ENCODE peak calls at places on chromosomes 16 and 17, in ten cellular contexts. Y is uterus, M is WERI-Rb-1, X is AG04450, L is transverse colon, D is pancreas, G is heart left ventricle, J is tibial artery, R is MM.1S, S is right lobe of liver. T is an unnamed sample.

GRCh38 chr16:84617068-84617630 is 729 bp downstream of the COTL1 start:
- DNase-seq in Y (peak; percentile 44), M (no peak), D (no peak), G (peak; percentile 39), L (peak; percentile 59), S (peak; percentile 48), R (no peak), J (no peak), X (no peak), T (no peak)

GRCh38 chr17:79983456-79983855 is 52.2 kb downstream of the TBC1D16 start:
- DNase-seq in Y (no peak), X (no peak), R (no peak), J (peak; percentile 54), S (peak; percentile 32), M (peak; percentile 7), L (peak; percentile 4), D (no peak), G (no peak), T (no peak)

GRCh38 chr17:33964344-33964979 is 290.6 kb upstream of the CCL2 start:
- DNase-seq in Y (no peak), L (peak; percentile 25), M (no peak), D (no peak), G (no peak), S (no peak), R (peak; percentile 97), X (no peak), J (no peak), T (no peak)

GRCh38 chr17:80845121-80845862 is 146.3 kb upstream of the CHMP6 start:
- DNase-seq in X (no peak), R (no peak), M (no peak), D (no peak), J (peak; percentile 54), Y (no peak), S (no peak), L (no peak), G (no peak), T (no peak)

GRCh38 chr16:54931757-54932660 is 1.3 kb downstream of the IRX5 start:
- DNase-seq in D (peak; percentile 34), M (no peak), S (no peak), X (no peak), J (no peak), Y (no peak), L (no peak), R (no peak), G (no peak), T (no peak)

GRCh38 chr16:54867302-54867832 is 63.3 kb upstream of the IRX5 start:
- DNase-seq in M (no peak), Y (no peak), G (no peak), S (no peak), X (no peak), R (no peak), L (no peak), D (no peak), J (no peak), T (no peak)

GRCh38 chr16:86671486-86672214 is 93.3 kb downstream of the FOXL1 start:
- DNase-seq in G (no peak), L (no peak), J (no peak), D (no peak), M (no peak), S (no peak), Y (no peak), R (no peak), X (no peak), T (no peak)

GRCh38 chr17:80890551-80890930 is 101.1 kb upstream of the CHMP6 start:
- DNase-seq in R (no peak), X (no peak), S (peak; percentile 9), Y (no peak), L (no peak), G (no peak), M (no peak), D (peak; percentile 14), J (no peak), T (no peak)

GRCh38 chr17:75404739-75405364 is 626 bp downstream of the GRB2 start:
- DNase-seq in X (no peak), J (peak; percentile 75), M (peak; percentile 54), D (peak; percentile 61), L (peak; percentile 53), G (peak; percentile 36), Y (peak; percentile 43), S (peak; percentile 49), R (peak; percentile 55), T (no peak)

GRCh38 chr16:12406158-12406557 is 397.5 kb downstream of the CPPED1 start:
- DNase-seq in L (no peak), J (no peak), M (no peak), D (no peak), Y (no peak), X (no peak), S (no peak), G (no peak), R (no peak), T (no peak)

GRCh38 chr16:12406840-12407690 is 396.6 kb downstream of the CPPED1 start:
- DNase-seq in G (no peak), R (no peak), X (no peak), L (no peak), J (no peak), S (no peak), M (no peak), D (no peak), Y (no peak), T (no peak)

GRCh38 chr16:12403746-12404658 is 399.7 kb downstream of the CPPED1 start:
- DNase-seq in M (no peak), R (no peak), L (no peak), G (no peak), Y (no peak), X (no peak), S (no peak), D (no peak), J (no peak), T (no peak)

GRCh38 chr16:12409700-12410099 is 394.0 kb downstream of the CPPED1 start:
- DNase-seq in J (no peak), R (no peak), M (no peak), G (no peak), L (no peak), S (no peak), X (no peak), D (no peak), Y (no peak), T (no peak)

DNA sequence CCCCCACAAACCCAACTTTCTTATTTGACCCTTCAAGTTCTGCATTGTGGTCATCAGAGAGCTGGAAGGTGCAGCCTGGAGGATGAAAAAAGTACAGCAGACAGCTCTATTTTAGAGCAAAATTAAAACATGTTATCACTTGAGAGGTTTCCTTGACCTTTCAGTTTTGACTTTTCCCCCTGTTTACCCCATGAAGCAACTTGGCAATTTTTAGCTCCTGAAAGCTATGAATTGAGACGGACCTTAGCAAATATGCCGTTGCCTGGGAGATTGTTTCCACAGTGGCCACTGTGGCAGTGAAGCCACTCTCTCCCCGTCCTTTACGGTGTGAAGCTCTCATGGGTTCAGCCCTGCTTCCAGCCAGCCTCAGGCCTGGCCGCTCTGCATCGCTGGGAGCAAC is 398.6 kb downstream of the CPPED1 start:
- DNase-seq in G (no peak), L (no peak), S (no peak), J (no peak), D (no peak), R (no peak), X (no peak), Y (no peak), M (no peak), T (no peak)
- TF ChIP-seq CTCF in G (no peak), L (no peak), S (no peak), J (no peak), D (no peak), R (no peak), X (no peak), Y (no peak), M (no peak), T (no peak)

GRCh38 chr17:7889166-7889584 is 586 bp downstream of the CHD3 start:
- DNase-seq in D (peak; percentile 100), L (peak; percentile 96), M (peak; percentile 78), S (peak; percentile 99), G (peak; percentile 99), X (peak; percentile 67), R (no peak), Y (peak; percentile 95), J (peak; percentile 99), T (peak; percentile 96)
- H3K27ac ChIP-seq in D (peak overlapping the region; percentile 82), L (peak overlapping the region; percentile 95), M (peak overlapping the region; percentile 90), S (peak overlapping the region; percentile 82), G (peak overlapping the region; percentile 97), X (peak overlapping the region; percentile 77), R (no peak overlapping the region), Y (peak overlapping the region; percentile 97), J (peak overlapping the region; percentile 82), T (peak overlapping the region; percentile 97)

DNA sequence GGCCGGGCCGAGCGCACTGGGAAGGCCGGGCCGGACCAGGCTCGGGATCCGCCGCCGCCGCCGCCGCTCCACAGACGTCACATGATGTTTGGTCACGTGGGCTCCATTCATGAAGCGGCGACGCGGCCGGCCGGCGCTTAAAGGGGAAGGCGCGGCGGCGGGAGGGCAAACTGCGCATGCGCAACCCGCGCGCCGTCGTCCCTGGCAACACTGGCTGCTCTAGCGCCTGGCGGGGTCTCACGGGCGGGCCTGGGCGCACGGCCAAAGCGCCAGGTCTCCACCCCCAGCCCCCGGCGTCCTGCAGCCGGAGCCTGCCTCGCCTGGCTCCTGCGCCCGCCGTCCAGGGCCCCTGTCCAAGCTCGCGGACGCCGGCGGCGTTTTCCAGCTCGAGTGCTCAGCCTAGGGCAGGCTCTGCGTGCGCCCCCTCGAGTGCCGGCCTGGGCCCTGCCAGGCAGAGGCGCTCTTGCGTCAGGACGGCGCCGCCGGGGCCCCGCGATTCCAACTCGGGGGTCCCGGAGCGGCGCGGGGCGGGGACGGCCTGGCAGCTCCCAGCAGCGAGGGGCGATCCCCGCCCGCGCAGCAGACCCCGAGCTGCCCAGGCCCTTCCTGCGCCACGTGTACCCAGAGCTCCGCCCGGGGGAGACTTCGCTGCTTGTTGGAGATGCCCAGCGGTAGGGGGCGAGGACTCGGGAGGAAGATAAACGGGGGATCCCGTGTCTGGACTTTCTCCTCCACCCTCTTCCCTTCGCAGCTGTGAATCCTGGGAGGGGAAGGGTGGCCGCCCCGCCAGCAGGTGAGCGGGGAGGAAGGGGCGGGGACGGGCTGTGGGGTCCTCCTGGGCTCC is at the start of gene MAFG:
- DNase-seq in Y (peak; percentile 92), R (peak; percentile 94), J (peak; percentile 94), S (peak; percentile 92), G (peak; percentile 95), L (peak; percentile 91), D (peak; percentile 94), X (peak; percentile 79), M (peak; percentile 94), T (peak; percentile 88)
- TF ChIP-seq CTCF in Y (peak; percentile 52), R (peak; percentile 51), J (no peak), S (peak; percentile 19), G (no peak), L (peak; percentile 16), D (no peak), X (peak; percentile 21), M (peak; percentile 77), T (no peak)

DNA sequence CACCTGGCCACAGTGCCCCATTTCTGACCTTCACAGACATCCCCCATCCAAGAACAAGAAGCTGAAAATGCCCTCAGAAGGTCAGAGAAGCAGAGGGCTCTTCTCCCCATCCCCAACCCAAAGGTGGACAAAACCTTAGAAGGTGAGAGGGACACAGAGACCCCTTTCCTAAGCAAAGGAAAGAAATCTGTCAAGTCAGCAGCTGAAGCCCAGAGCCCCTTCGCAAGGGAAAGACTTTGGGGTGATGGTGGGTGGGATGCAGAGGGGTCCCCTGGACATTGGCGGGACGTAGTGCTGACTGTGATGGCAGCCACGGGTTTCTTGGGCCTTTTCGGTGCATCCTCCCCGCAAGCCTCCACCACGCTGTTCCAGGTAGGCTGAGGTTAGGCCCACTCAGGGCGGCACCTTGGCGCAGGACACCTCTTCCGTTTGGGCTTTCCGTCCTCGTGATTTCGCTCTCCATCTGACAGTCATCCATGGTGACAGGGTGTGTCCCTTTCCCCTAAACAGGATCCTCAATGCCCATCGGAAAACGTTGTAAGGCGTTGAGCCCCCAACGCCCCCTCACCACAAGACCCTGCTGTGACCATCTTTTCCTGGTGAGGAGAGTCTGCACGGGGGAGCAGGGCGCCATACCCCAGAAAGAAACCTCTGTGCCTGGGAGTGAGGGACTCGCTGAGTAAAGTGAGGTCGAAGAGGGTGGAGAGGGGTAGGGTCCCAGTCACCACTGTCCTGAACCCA is 10.7 kb upstream of the GSDMA start:
- DNase-seq in S (no peak), Y (peak; percentile 51), R (no peak), X (no peak), M (no peak), L (peak; percentile 29), D (peak; percentile 57), G (peak; percentile 49), J (peak; percentile 74), T (no peak)
- H3K27ac ChIP-seq in S (no peak overlapping the region), Y (peak overlapping the region; percentile 70), R (no peak overlapping the region), X (no peak overlapping the region), M (no peak overlapping the region), L (peak overlapping the region; percentile 53), D (no peak overlapping the region), G (no peak overlapping the region), J (peak overlapping the region; percentile 67), T (no peak overlapping the region)

T was measured in tibial nerve.